ENCODE peak calls at places on chromosomes 5 and 9, in seven cellular contexts. F is heart left ventricle, A is testis, W is upper lobe of left lung, E is Peyer's patch, D is gastrocnemius medialis, H is uterus. X is an unnamed sample.

GRCh38 chr9:129697956-129698757 is 32.7 kb downstream of the PRRX2 start:
- DNase-seq in A (no peak), E (peak; percentile 51), F (peak; percentile 34), H (no peak), D (peak; percentile 46), W (no peak), X (no peak)

GRCh38 chr5:5340206-5340729 is 82.2 kb upstream of the ICE1 start:
- DNase-seq in W (no peak), D (peak; percentile 89), H (peak; percentile 90), A (peak; percentile 52), F (peak; percentile 58), E (peak; percentile 68), X (peak; percentile 91)

GRCh38 chr9:40928803-40929487 is 199.5 kb downstream of the FOXD4L6 start:
- DNase-seq in H (no peak), W (no peak), F (no peak), D (no peak), E (no peak), A (no peak), X (no peak)

GRCh38 chr9:132114102-132114707 is 34.5 kb upstream of the MED27 start:
- DNase-seq in D (no peak), A (peak; percentile 76), H (no peak), W (peak; percentile 29), F (peak; percentile 55), E (peak; percentile 68), X (peak; percentile 40)

GRCh38 chr9:27407966-27408365 is 111.0 kb upstream of the EQTN start:
- DNase-seq in D (no peak), F (no peak), A (no peak), W (no peak), E (no peak), H (no peak), X (peak; percentile 40)

GRCh38 chr5:174420651-174421407 is 303.6 kb upstream of the MSX2 start:
- DNase-seq in D (no peak), F (no peak), W (no peak), E (no peak), A (no peak), H (no peak), X (no peak)

GRCh38 chr5:162393555-162393954 is 326.0 kb downstream of the GABRG2 start:
- DNase-seq in A (no peak), D (no peak), E (no peak), W (no peak), H (no peak), F (no peak), X (no peak)

GRCh38 chr5:132225165-132226032 is 2.3 kb downstream of the P4HA2 start:
- DNase-seq in W (peak; percentile 44), H (peak; percentile 88), F (peak; percentile 46), A (peak; percentile 75), D (peak; percentile 45), E (peak; percentile 86), X (no peak)

GRCh38 chr5:117833666-117834065 is 1154.7 kb downstream of the DTWD2 start:
- DNase-seq in A (peak; percentile 32), E (no peak), H (no peak), F (no peak), D (peak; percentile 13), W (no peak), X (no peak)

GRCh38 chr5:157528036-157528632 is 47.4 kb downstream of the ADAM19 start:
- DNase-seq in E (peak; percentile 43), D (peak; percentile 57), F (peak; percentile 52), A (no peak), W (no peak), H (peak; percentile 66), X (no peak)

GRCh38 chr5:41817625-41818301 is 52.5 kb downstream of the OXCT1 start:
- DNase-seq in D (no peak), F (no peak), A (no peak), W (no peak), E (no peak), H (no peak), X (no peak)

DNA sequence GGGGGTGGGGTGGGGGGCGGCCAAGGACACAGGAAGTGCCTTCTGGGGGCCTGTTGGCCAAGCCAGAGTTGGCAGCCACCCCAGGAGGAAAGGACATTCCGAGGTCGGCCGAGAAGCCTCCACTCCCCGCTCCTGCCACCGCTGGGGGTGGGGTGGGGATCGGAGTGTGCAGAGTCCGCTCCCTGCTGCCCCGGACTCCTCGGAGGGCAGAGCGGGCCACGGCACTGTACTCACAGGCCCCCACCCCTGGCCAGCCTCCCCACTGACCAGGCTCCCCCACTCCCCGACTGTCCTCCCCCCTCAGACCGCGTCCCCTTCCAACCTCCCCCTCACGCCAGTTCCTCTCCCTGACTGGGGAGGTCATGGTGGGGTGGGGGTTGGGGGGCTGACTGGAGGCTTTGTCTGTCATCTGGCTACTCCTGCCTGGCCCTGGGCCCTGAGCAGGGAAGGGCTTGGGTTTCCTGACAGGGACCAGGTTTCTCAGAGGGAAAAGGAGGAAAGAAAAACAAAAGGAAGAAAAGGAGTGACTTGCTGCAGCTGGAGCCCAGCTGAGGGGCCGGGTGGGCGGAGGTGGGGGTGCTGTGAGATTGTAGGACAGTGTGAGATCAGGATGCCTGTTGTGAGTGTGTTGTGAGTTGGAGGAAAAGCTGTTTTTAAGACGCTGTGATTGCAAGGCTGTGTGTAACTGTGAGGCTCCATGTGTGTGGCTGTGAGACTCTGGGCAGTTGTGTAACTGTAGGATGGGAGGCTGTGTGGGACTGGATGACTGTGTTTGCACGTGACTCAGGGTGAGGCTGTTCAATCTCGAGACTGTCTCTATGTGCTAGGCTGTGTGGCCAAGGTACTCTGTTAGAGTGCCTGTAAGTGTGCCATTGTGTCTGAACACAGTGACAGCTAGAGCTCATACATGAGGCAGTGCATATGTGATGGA is 29.6 kb downstream of the CNTFR start:
- DNase-seq in D (peak; percentile 92), A (peak; percentile 55), E (peak; percentile 83), H (no peak), F (peak; percentile 42), W (no peak), X (peak; percentile 47)
- TF ChIP-seq POLR2A in D (no peak), A (no peak), E (peak; percentile 39), H (no peak), F (no peak), W (no peak), X (no peak)

DNA sequence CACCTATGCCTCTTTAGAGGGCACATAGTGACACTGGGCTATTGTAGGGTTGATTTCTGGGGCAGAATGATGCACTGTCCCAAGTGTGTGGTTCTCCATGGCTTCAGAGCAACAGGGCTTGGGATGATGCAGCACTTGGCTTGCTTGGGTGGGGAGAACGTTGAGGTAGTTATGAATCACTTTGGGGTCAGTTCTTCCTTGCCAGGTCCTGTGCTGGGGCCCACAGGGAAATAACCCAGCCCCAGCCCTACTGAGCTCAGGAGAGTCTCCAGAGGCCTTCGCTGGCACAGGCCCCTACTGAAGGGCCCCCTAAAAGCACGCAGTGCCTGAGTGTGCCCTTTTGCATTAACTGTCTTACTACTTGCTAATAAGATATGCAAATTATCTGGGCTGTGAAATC is 24.2 kb downstream of the JADE2 start:
- DNase-seq in F (no peak), W (no peak), H (no peak), D (no peak), E (no peak), A (no peak), X (no peak)
- TF ChIP-seq POLR2A in F (no peak), W (no peak), H (no peak), D (no peak), E (no peak), A (no peak), X (no peak)

GRCh38 chr9:2641033-2641432 is 19.4 kb downstream of the VLDLR start:
- DNase-seq in E (no peak), W (no peak), D (no peak), H (no peak), F (no peak), A (no peak), X (no peak)
- TF ChIP-seq POLR2A in E (no peak), W (no peak), D (no peak), H (no peak), F (no peak), A (no peak), X (no peak)

DNA sequence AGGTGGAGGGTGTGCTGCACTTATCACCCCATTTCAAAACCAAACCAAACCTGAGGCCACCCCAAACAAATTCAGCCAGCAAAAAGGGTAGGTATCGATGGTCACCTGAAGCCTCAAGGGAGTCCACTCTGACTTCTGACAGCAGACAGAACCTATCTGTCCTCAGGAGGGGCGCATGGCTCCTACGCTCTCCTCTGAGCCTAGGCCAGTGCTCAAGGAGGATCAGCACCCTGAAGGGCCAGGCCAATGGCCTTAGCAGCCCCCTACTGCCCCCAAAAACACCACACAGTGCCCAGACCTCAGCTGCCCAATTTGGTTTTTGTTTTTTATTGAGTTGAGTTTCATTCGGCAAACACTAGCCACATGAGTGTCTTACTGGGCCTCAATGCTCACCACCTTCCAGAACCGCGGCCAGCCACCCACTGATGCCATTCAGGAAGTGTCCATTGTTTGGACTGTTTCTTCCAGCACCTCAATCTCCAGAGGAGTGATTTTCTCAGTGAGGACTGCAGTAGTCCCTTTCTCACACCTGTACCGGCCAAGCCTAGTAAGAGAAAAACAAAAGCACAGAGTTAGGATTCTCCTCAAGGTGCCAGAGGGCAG is 62.0 kb downstream of the PSMB7 start:
- DNase-seq in H (no peak), D (no peak), F (peak; percentile 3), W (no peak), E (no peak), A (no peak), X (no peak)
- TF ChIP-seq POLR2A in H (no peak), D (no peak), F (no peak), W (no peak), E (no peak), A (no peak), X (no peak)

DNA sequence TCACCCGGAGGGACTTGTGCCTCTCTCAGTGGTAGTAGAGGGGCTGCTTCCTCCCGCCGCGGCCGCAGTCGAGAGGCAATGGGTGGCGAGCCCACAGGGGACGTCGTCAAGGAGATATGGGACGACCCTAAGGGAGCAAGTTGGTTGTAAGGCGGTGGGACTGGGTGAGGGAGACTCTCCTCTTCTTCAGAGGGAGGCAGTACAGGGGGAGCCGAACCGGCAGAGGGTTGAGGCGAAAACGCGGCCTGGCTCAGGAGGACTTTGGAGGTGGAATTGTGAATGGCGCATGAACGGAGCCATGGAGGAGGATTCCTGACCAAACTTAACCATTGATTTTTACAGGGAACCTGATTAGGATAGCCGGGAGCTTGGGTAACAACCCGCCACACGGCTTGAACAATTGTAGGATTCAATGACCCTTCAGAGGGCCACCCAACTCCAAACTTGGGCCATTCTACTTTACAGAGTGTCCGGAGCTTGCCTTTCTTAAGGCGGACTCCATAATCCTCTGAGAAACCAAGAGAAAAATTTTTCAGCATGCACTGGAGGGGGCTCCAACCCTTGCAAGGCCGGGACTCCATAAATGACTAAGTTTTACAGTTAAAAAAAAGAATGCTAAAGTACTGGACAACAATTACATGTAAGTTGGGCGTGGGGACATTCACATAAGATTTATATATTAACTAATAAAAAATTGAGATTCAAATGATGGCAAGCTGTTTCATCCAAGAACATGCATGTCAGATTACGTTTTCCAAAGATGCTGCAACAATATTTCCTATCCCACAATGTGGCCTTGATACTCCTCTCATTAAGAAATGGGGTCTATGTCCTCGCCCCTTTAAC is 19.4 kb upstream of the RHOBTB3 start:
- DNase-seq in H (no peak), A (no peak), W (no peak), E (no peak), F (no peak), D (no peak), X (no peak)
- TF ChIP-seq POLR2A in H (no peak), A (no peak), W (no peak), E (no peak), F (no peak), D (no peak), X (no peak)